ENCODE peak calls at places on chromosomes 16 and 17, in four cellular contexts. One of them, this sample, is unnamed.

GRCh38 chr16:72013389-72013788 is 4.8 kb downstream of the DHODH start:
- DNase-seq in NCI-H1092: no peak
- DNase-seq in esophagus muscularis mucosa: no peak
- DNase-seq in NCI-H2029: no peak
- DNase-seq in this sample: no peak

GRCh38 chr16:82093901-82094300 is 58.8 kb downstream of the HSD17B2 start:
- DNase-seq in NCI-H1092: no peak
- DNase-seq in esophagus muscularis mucosa: peak; percentile 87
- DNase-seq in NCI-H2029: no peak
- DNase-seq in this sample: no peak

GRCh38 chr17:2624292-2624731 is 30.9 kb downstream of the PAFAH1B1 start:
- DNase-seq in NCI-H1092: no peak
- DNase-seq in esophagus muscularis mucosa: no peak
- DNase-seq in NCI-H2029: no peak
- DNase-seq in this sample: no peak

GRCh38 chr16:1073566-1074378 is 1.2 kb downstream of the SSTR5 start:
- DNase-seq in NCI-H2029: no peak
- DNase-seq in esophagus muscularis mucosa: no peak
- DNase-seq in NCI-H1092: no peak
- DNase-seq in this sample: no peak

GRCh38 chr17:38510424-38511125 is 82.3 kb downstream of the ARHGAP23 start:
- DNase-seq in esophagus muscularis mucosa: no peak
- DNase-seq in NCI-H1092: no peak
- DNase-seq in NCI-H2029: no peak
- DNase-seq in this sample: no peak

GRCh38 chr16:1188781-1189189 is 35.9 kb downstream of the CACNA1H start:
- DNase-seq in esophagus muscularis mucosa: no peak
- DNase-seq in NCI-H2029: no peak
- DNase-seq in NCI-H1092: no peak
- DNase-seq in this sample: no peak

GRCh38 chr17:73686961-73687360 is 42.7 kb upstream of the SDK2 start:
- DNase-seq in esophagus muscularis mucosa: peak; percentile 78
- DNase-seq in NCI-H2029: no peak
- DNase-seq in NCI-H1092: no peak
- DNase-seq in this sample: no peak

GRCh38 chr17:74740641-74741387 is 3.8 kb downstream of the RAB37 start:
- DNase-seq in NCI-H1092: no peak
- DNase-seq in esophagus muscularis mucosa: no peak
- DNase-seq in NCI-H2029: no peak
- DNase-seq in this sample: no peak

GRCh38 chr16:31274831-31275816 is 15.3 kb downstream of the ITGAM start:
- DNase-seq in NCI-H2029: no peak
- DNase-seq in NCI-H1092: no peak
- DNase-seq in esophagus muscularis mucosa: no peak
- DNase-seq in this sample: no peak

GRCh38 chr16:64403352-64403751 is 718.5 kb downstream of the CDH11 start:
- DNase-seq in NCI-H2029: no peak
- DNase-seq in esophagus muscularis mucosa: no peak
- DNase-seq in NCI-H1092: no peak
- DNase-seq in this sample: no peak

GRCh38 chr17:50817142-50817751 is 18.1 kb upstream of the WFIKKN2 start:
- DNase-seq in NCI-H1092: no peak
- DNase-seq in esophagus muscularis mucosa: no peak
- DNase-seq in NCI-H2029: no peak
- DNase-seq in this sample: no peak

GRCh38 chr17:4175921-4176802 is 33.2 kb downstream of the CYB5D2 start:
- DNase-seq in esophagus muscularis mucosa: no peak
- DNase-seq in NCI-H2029: no peak
- DNase-seq in NCI-H1092: no peak
- DNase-seq in this sample: peak; percentile 68

GRCh38 chr17:19298561-19299213 is 61.5 kb downstream of the EPN2 start:
- DNase-seq in NCI-H1092: no peak
- DNase-seq in NCI-H2029: no peak
- DNase-seq in esophagus muscularis mucosa: no peak
- DNase-seq in this sample: no peak

GRCh38 chr16:71781741-71782140 is 26.9 kb downstream of the AP1G1 start:
- DNase-seq in NCI-H2029: no peak
- DNase-seq in esophagus muscularis mucosa: no peak
- DNase-seq in NCI-H1092: no peak
- DNase-seq in this sample: no peak

GRCh38 chr16:85235988-85236831 is 123.9 kb upstream of the CIBAR2 start:
- DNase-seq in esophagus muscularis mucosa: no peak
- DNase-seq in NCI-H1092: no peak
- DNase-seq in NCI-H2029: no peak
- DNase-seq in this sample: no peak

GRCh38 chr16:24836836-24837235 is 8.9 kb upstream of the SLC5A11 start:
- DNase-seq in NCI-H2029: no peak
- DNase-seq in esophagus muscularis mucosa: no peak
- DNase-seq in NCI-H1092: no peak
- DNase-seq in this sample: no peak

This sample was measured in DMS79 treated with DMSO at 0.1 percent for 48 hours.